ENCODE peak calls at places on chromosome 14, in four cellular contexts. One of them, this sample, is unnamed.

GRCh38 chr14:50822501-50823042 is 8.4 kb downstream of the NIN start:
- DNase-seq in mesendoderm: no peak
- DNase-seq in pancreas: no peak
- DNase-seq in breast epithelium: no peak
- DNase-seq in this sample: no peak

GRCh38 chr14:80055912-80056801 is 155.1 kb downstream of the DIO2 start:
- DNase-seq in pancreas: no peak
- DNase-seq in mesendoderm: peak; percentile 72
- DNase-seq in breast epithelium: peak; percentile 20
- DNase-seq in this sample: no peak

GRCh38 chr14:77657244-77657643 is 40.8 kb upstream of the SPTLC2 start:
- DNase-seq in pancreas: no peak
- DNase-seq in breast epithelium: no peak
- DNase-seq in mesendoderm: no peak
- DNase-seq in this sample: no peak

GRCh38 chr14:68789002-68789797 is 3.7 kb downstream of the ZFP36L1 start:
- DNase-seq in mesendoderm: peak; percentile 86
- DNase-seq in breast epithelium: peak; percentile 78
- DNase-seq in pancreas: peak; percentile 91
- DNase-seq in this sample: peak; percentile 93

GRCh38 chr14:51782412-51782811 is 78.0 kb upstream of the GNG2 start:
- DNase-seq in mesendoderm: no peak
- DNase-seq in pancreas: no peak
- DNase-seq in breast epithelium: no peak
- DNase-seq in this sample: no peak

GRCh38 chr14:90091393-90091792 is 29.6 kb downstream of the KCNK13 start:
- DNase-seq in pancreas: no peak
- DNase-seq in mesendoderm: no peak
- DNase-seq in breast epithelium: no peak
- DNase-seq in this sample: no peak

GRCh38 chr14:31025335-31026075 is at the start of gene AP4S1:
- DNase-seq in pancreas: peak; percentile 77
- DNase-seq in breast epithelium: peak; percentile 34
- DNase-seq in mesendoderm: peak; percentile 69
- DNase-seq in this sample: peak; percentile 44

GRCh38 chr14:95515080-95515489 is 1.4 kb downstream of the SYNE3 start:
- DNase-seq in mesendoderm: no peak
- DNase-seq in breast epithelium: no peak
- DNase-seq in pancreas: no peak
- DNase-seq in this sample: no peak

GRCh38 chr14:23300687-23301223 is 1.9 kb downstream of the PPP1R3E start:
- DNase-seq in pancreas: no peak
- DNase-seq in mesendoderm: peak; percentile 60
- DNase-seq in breast epithelium: peak; percentile 75
- DNase-seq in this sample: no peak

GRCh38 chr14:99873653-99874052 is 80.4 kb downstream of the EML1 start:
- DNase-seq in mesendoderm: no peak
- DNase-seq in breast epithelium: no peak
- DNase-seq in pancreas: no peak
- DNase-seq in this sample: no peak
- H3K27me3 ChIP-seq in mesendoderm: peaks cover 13% of the 10 kb centered on the region
- H3K27me3 ChIP-seq in breast epithelium: no peaks in the 10 kb centered on the region
- H3K27me3 ChIP-seq in pancreas: no peaks in the 10 kb centered on the region
- H3K27me3 ChIP-seq in this sample: peaks cover 17% of the 10 kb centered on the region

GRCh38 chr14:103707329-103708263 is 7.7 kb downstream of the XRCC3 start:
- DNase-seq in breast epithelium: no peak
- DNase-seq in mesendoderm: no peak
- DNase-seq in pancreas: no peak
- DNase-seq in this sample: no peak
- H3K4me1 ChIP-seq in breast epithelium: no peaks in the 10 kb centered on the region
- H3K4me1 ChIP-seq in mesendoderm: peaks cover 3% of the 10 kb centered on the region
- H3K4me1 ChIP-seq in pancreas: no peaks in the 10 kb centered on the region
- H3K4me1 ChIP-seq in this sample: no peaks in the 10 kb centered on the region

DNA sequence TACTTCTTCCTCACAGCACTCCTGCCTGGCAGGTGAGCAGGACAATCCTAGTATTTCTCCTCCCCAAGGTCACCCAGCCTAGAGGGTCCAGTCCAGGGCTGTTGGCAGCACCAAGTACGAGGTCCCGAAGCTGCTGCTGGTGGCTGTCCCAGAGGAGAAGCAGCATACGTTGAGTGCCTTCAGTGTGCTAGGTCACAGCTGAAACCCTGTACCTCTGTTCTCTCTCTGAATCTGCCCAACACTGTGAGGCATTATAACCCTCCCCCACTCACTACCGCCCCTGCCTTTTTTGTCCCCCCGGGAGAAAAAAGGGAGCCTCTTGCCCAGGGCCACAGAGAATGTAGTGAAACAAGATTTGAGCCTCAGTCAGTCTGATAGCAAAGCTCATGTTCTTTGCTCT is 53.4 kb downstream of the PPP2R5C start:
- DNase-seq in breast epithelium: no peak
- DNase-seq in mesendoderm: no peak
- DNase-seq in pancreas: no peak
- DNase-seq in this sample: no peak
- H3K27me3 ChIP-seq in breast epithelium: no peaks in the 10 kb centered on the region
- H3K27me3 ChIP-seq in mesendoderm: no peaks in the 10 kb centered on the region
- H3K27me3 ChIP-seq in pancreas: no peaks in the 10 kb centered on the region
- H3K27me3 ChIP-seq in this sample: no peaks in the 10 kb centered on the region

DNA sequence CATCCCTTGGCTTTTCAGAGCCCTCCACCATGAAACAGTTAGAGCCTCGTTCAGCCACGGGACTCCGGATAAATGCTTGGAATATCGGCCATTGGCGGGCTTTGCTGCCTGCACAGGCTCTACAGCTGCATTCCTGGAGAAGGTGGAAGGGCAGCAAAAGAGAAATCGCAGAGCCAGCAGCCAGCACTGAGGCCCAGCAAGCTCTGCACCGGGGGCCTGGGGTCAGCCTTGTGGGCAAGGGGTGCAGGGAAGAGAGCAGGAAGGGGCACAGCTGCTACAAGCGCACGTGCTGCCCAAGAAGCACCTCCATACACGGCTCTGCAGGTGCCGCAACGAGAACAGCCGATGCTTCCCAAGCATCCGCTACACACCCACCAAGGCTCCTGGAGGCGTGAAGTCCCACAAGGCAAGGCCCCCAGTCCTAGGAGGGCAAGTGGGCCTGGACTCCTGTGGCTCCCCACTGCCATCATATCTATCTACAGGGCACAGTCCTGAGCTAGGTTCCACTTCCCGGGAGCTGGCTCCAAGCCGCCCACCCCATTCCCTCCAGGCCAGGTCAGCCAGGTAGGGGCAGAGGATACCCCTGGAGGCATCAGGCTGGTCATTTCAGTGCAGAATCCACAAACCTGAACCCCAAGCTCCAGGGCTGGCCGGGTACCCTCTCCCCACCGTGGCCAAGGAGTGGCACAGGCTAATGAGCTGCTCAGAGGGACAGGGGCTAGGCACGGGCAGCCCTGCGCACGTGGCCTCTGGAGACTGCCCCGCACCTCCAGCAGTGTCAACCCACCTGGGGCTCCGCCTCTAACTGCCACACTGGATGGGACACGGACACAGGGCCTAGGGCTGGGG is 40.2 kb downstream of the CCNK start:
- DNase-seq in breast epithelium: no peak
- DNase-seq in mesendoderm: no peak
- DNase-seq in pancreas: peak; percentile 49
- DNase-seq in this sample: no peak
- H3K4me1 ChIP-seq in breast epithelium: no peaks in the 10 kb centered on the region
- H3K4me1 ChIP-seq in mesendoderm: peaks cover 9% of the 10 kb centered on the region
- H3K4me1 ChIP-seq in pancreas: no peaks in the 10 kb centered on the region
- H3K4me1 ChIP-seq in this sample: peaks cover 16% of the 10 kb centered on the region

DNA sequence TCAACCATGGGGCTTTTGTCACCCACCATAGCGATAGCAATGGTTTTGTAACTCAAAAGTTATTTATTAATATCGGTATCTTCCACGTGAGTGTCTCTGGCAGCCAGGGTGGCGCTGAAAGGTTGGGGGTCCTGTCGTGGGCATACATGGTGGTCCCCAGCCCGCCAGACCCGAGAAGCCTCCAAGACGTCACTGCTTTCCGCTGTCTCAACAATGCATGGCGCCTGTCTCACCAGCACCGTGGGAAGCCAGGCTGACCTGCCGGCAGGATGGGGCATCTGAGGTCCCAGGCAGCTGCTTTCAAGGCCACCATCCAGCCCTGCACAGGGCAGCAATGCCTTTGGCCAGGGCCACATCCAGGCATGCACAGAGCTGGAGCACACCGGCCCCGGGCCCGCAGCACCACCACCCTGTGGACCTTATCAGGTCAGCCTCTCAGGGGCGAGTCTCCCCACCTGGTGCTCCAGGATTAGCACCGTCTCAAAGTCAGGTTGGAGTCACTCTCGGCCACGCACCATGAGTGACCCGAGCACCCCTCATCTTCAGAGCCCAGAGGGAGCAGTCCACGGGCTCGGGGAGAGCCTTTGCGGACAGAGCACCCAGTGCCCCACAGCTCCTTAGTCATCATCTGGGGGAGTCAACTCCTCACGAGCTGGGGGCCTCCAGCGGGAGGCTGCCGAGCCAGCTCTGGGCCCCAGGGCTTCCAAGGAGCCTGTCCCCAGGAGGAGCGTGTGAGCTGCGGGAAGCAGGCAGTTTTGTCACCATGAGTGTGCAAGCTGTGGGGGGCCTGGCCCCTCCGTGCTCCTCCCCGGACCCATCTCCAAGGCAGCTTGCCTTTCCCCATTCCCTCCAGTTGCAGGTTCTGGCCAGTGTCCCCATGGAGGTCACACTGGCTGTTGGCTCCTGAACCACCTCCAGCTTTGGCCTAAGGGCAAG is 14.6 kb upstream of the C14orf180 start:
- DNase-seq in pancreas: no peak
- DNase-seq in breast epithelium: no peak
- DNase-seq in mesendoderm: no peak
- DNase-seq in this sample: no peak
- H3K27me3 ChIP-seq in pancreas: no peaks in the 10 kb centered on the region
- H3K27me3 ChIP-seq in breast epithelium: peaks cover 5% of the 10 kb centered on the region
- H3K27me3 ChIP-seq in mesendoderm: no peaks in the 10 kb centered on the region
- H3K27me3 ChIP-seq in this sample: no peaks in the 10 kb centered on the region

GRCh38 chr14:100661340-100661712 is 65.4 kb upstream of the DLK1 start:
- DNase-seq in breast epithelium: no peak
- DNase-seq in mesendoderm: no peak
- DNase-seq in pancreas: no peak
- DNase-seq in this sample: no peak

GRCh38 chr14:100664234-100664633 is 62.5 kb upstream of the DLK1 start:
- DNase-seq in pancreas: no peak
- DNase-seq in breast epithelium: no peak
- DNase-seq in mesendoderm: no peak
- DNase-seq in this sample: no peak

GRCh38 chr14:100663528-100664052 is 63.1 kb upstream of the DLK1 start:
- DNase-seq in pancreas: no peak
- DNase-seq in breast epithelium: no peak
- DNase-seq in mesendoderm: no peak
- DNase-seq in this sample: no peak

GRCh38 chr14:100664841-100665425 is 61.8 kb upstream of the DLK1 start:
- DNase-seq in pancreas: no peak
- DNase-seq in breast epithelium: peak; percentile 36
- DNase-seq in mesendoderm: no peak
- DNase-seq in this sample: no peak

GRCh38 chr14:100662850-100663527 is 63.7 kb upstream of the DLK1 start:
- DNase-seq in pancreas: peak; percentile 87
- DNase-seq in breast epithelium: peak; percentile 46
- DNase-seq in mesendoderm: peak; percentile 74
- DNase-seq in this sample: peak; percentile 40
- H3K4me1 ChIP-seq in pancreas: peaks cover 8% of the 10 kb centered on the region
- H3K4me1 ChIP-seq in breast epithelium: no peaks in the 10 kb centered on the region
- H3K4me1 ChIP-seq in mesendoderm: no peaks in the 10 kb centered on the region
- H3K4me1 ChIP-seq in this sample: no peaks in the 10 kb centered on the region

GRCh38 chr14:36652542-36653201 is 9.0 kb upstream of the PAX9 start:
- DNase-seq in pancreas: no peak
- DNase-seq in breast epithelium: no peak
- DNase-seq in mesendoderm: no peak
- DNase-seq in this sample: no peak
- H3K27me3 ChIP-seq in pancreas: peaks cover 57% of the 10 kb centered on the region
- H3K27me3 ChIP-seq in breast epithelium: peaks cover 9% of the 10 kb centered on the region
- H3K27me3 ChIP-seq in mesendoderm: peaks cover 67% of the 10 kb centered on the region
- H3K27me3 ChIP-seq in this sample: peaks cover 43% of the 10 kb centered on the region

GRCh38 chr14:102823546-102823945 is 46.3 kb downstream of the TRAF3 start:
- DNase-seq in mesendoderm: no peak
- DNase-seq in breast epithelium: no peak
- DNase-seq in pancreas: no peak
- DNase-seq in this sample: no peak
- H3K4me1 ChIP-seq in mesendoderm: peaks cover 2% of the 10 kb centered on the region
- H3K4me1 ChIP-seq in breast epithelium: no peaks in the 10 kb centered on the region
- H3K4me1 ChIP-seq in pancreas: no peaks in the 10 kb centered on the region
- H3K4me1 ChIP-seq in this sample: peaks cover 43% of the 10 kb centered on the region

This sample was measured in CD8-positive, alpha-beta memory T cell.